ENCODE peak calls at places on chromosome 11, in nine cellular contexts. K, L, Z, X, S, D, P, M and U are unnamed samples.

GRCh38 chr11:75714211-75714610 is 3.4 kb upstream of the MOGAT2 start:
- DNase-seq in K (no peak), L (no peak), Z (no peak), X (no peak), S (no peak), D (no peak), P (no peak), M (no peak), U (no peak)

GRCh38 chr11:87007938-87008337 is 29.8 kb upstream of the TMEM135 start:
- DNase-seq in K (peak; percentile 57), L (no peak), Z (no peak), X (no peak), S (no peak), D (no peak), P (no peak), M (peak; percentile 30), U (no peak)

GRCh38 chr11:128599729-128600128 is 12.4 kb upstream of the ETS1 start:
- DNase-seq in K (no peak), L (no peak), Z (no peak), X (peak; percentile 11), S (no peak), D (no peak), P (no peak), M (peak; percentile 50), U (no peak)

GRCh38 chr11:111983187-111983986 is 41.8 kb upstream of the DLAT start:
- DNase-seq in K (no peak), L (peak; percentile 20), Z (no peak), X (peak; percentile 10), S (no peak), D (peak; percentile 48), P (no peak), M (no peak), U (peak; percentile 51)

GRCh38 chr11:130522284-130522961 is 74.0 kb downstream of the ADAMTS15 start:
- DNase-seq in K (peak; percentile 97), L (no peak), Z (no peak), X (peak; percentile 84), S (peak; percentile 94), D (peak; percentile 22), P (no peak), M (peak; percentile 91), U (peak; percentile 23)

GRCh38 chr11:2781413-2782274 is 81.8 kb upstream of the KCNQ1OT1 start:
- DNase-seq in K (peak; percentile 71), L (no peak), Z (no peak), X (no peak), S (peak; percentile 11), D (peak; percentile 1), P (no peak), M (no peak), U (peak; percentile 17)

GRCh38 chr11:128508785-128509518 is 78.4 kb downstream of the ETS1 start:
- DNase-seq in K (peak; percentile 27), L (no peak), Z (no peak), X (no peak), S (no peak), D (no peak), P (no peak), M (peak; percentile 86), U (no peak)

GRCh38 chr11:23311986-23312940 is 452.0 kb upstream of the CCDC179 start:
- DNase-seq in K (peak; percentile 44), L (no peak), Z (no peak), X (no peak), S (no peak), D (no peak), P (no peak), M (peak; percentile 38), U (no peak)

GRCh38 chr11:110168404-110168803 is 75.2 kb downstream of the ZC3H12C start:
- DNase-seq in K (no peak), L (no peak), Z (no peak), X (no peak), S (no peak), D (no peak), P (no peak), M (no peak), U (no peak)

GRCh38 chr11:82701847-82702520 is 31.7 kb downstream of the FAM181B start:
- DNase-seq in K (no peak), L (no peak), Z (no peak), X (no peak), S (no peak), D (peak; percentile 59), P (peak; percentile 27), M (peak; percentile 55), U (peak; percentile 36)

GRCh38 chr11:46710821-46711269 is 8.2 kb upstream of the F2 start:
- DNase-seq in K (peak; percentile 92), L (no peak), Z (no peak), X (peak; percentile 85), S (peak; percentile 68), D (no peak), P (no peak), M (peak; percentile 97), U (no peak)

GRCh38 chr11:114318361-114318760 is 22.2 kb downstream of the NNMT start:
- DNase-seq in K (no peak), L (no peak), Z (no peak), X (no peak), S (no peak), D (no peak), P (no peak), M (peak; percentile 9), U (no peak)

GRCh38 chr11:79087238-79087956 is 353.4 kb downstream of the TENM4 start:
- DNase-seq in K (no peak), L (no peak), Z (no peak), X (no peak), S (no peak), D (no peak), P (no peak), M (peak; percentile 24), U (no peak)

GRCh38 chr11:2251138-2251537 is 19.2 kb downstream of the ASCL2 start:
- DNase-seq in K (no peak), L (no peak), Z (no peak), X (no peak), S (no peak), D (no peak), P (no peak), M (no peak), U (no peak)

GRCh38 chr11:124740277-124740882 is 638 bp downstream of the NRGN start:
- DNase-seq in K (peak; percentile 85), L (no peak), Z (peak; percentile 74), X (no peak), S (no peak), D (no peak), P (peak; percentile 56), M (peak; percentile 31), U (no peak)

GRCh38 chr11:106473089-106473722 is 395.7 kb downstream of the AASDHPPT start:
- DNase-seq in K (no peak), L (no peak), Z (no peak), X (no peak), S (no peak), D (no peak), P (no peak), M (peak; percentile 72), U (no peak)

GRCh38 chr11:75562048-75562835 is at the start of gene SERPINH1:
- DNase-seq in K (peak; percentile 97), L (peak; percentile 78), Z (peak; percentile 93), X (no peak), S (peak; percentile 94), D (peak; percentile 69), P (no peak), M (peak; percentile 90), U (peak; percentile 55)

DNA sequence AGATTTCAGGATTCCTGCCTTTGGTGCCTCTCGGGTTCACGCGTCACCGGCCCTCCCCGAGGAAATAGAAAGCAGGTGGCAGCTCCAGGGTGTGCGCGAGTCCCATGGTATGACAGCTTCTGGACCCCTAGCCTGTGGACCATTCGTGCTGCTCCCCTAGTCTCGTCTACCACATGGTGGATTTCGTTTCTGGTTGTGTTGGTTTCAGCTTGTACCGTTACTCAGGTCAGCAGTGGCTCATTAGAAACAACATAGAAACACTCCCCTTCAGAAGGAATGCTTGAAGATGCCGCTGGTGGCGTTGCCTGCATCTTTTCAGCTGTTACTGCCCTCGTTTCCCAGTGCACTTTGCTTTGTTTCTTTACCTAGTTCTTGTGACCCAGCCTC is 705 bp downstream of the TTC17 start:
- DNase-seq in K (no peak), L (no peak), Z (peak; percentile 39), X (no peak), S (no peak), D (no peak), P (peak; percentile 18), M (peak; percentile 39), U (no peak)
- TF ChIP-seq CTCF in K (no peak), L (no peak), Z (no peak), X (no peak), S (no peak), D (no peak), P (no peak), M (no peak), U (no peak)

GRCh38 chr11:5317301-5317700 is 6.8 kb downstream of the OR51B2 start:
- DNase-seq in K (no peak), L (no peak), Z (no peak), X (no peak), S (no peak), D (no peak), P (no peak), M (no peak), U (no peak)
- TF ChIP-seq CTCF in K (peak; percentile 12), L (no peak), Z (no peak), X (no peak), S (no peak), D (no peak), P (no peak), M (no peak), U (no peak)

GRCh38 chr11:68632802-68633201 is 51.5 kb upstream of the GAL start:
- DNase-seq in K (no peak), L (no peak), Z (no peak), X (peak; percentile 16), S (no peak), D (peak; percentile 36), P (peak; percentile 80), M (peak; percentile 77), U (no peak)
- TF ChIP-seq CTCF in K (peak; percentile 61), L (no peak), Z (peak; percentile 51), X (peak; percentile 73), S (no peak), D (peak; percentile 72), P (peak; percentile 58), M (peak; percentile 64), U (peak; percentile 68)

GRCh38 chr11:35274909-35275807 is 136.2 kb downstream of the CD44 start:
- DNase-seq in K (no peak), L (peak; percentile 73), Z (no peak), X (no peak), S (peak; percentile 35), D (no peak), P (no peak), M (no peak), U (no peak)
- TF ChIP-seq CTCF in K (no peak), L (no peak), Z (no peak), X (no peak), S (no peak), D (no peak), P (no peak), M (no peak), U (no peak)

GRCh38 chr11:15988693-15989231 is 367.6 kb downstream of the SOX6 start:
- DNase-seq in K (no peak), L (no peak), Z (no peak), X (no peak), S (no peak), D (peak; percentile 18), P (no peak), M (peak; percentile 18), U (no peak)
- TF ChIP-seq CTCF in K (peak; percentile 39), L (peak; percentile 22), Z (peak; percentile 17), X (no peak), S (no peak), D (peak; percentile 60), P (no peak), M (peak; percentile 24), U (peak; percentile 45)